ENCODE peak calls at places on chromosomes 13 and 19, in nine cellular contexts. E, S, B, Z, M, P, H, T and D are unnamed samples.

GRCh38 chr19:40398417-40399056 is 8.6 kb upstream of the HIPK4 start:
- DNase-seq in S (no peak), E (no peak), P (no peak), T (peak), Z (no peak), B (peak), H (no peak), M (peak), D (no peak)

GRCh38 chr19:50513746-50514345 is at the start of gene ASPDH:
- DNase-seq in S (no peak), Z (no peak), E (no peak), P (no peak), H (no peak), T (no peak), B (peak), M (no peak), D (no peak)

GRCh38 chr19:3771906-3772450 is at the start of gene RAX2:
- DNase-seq in T (no peak), E (no peak), H (no peak), M (no peak), B (no peak), S (no peak), Z (no peak), P (no peak), D (no peak)

GRCh38 chr13:96229356-96229755 is 139.4 kb downstream of the HS6ST3 start:
- DNase-seq in M (no peak), T (no peak), Z (peak), P (no peak), H (peak), S (no peak), B (peak), E (peak), D (no peak)

GRCh38 chr13:70732611-70733010 is 624.4 kb upstream of the KLHL1 start:
- DNase-seq in H (no peak), M (no peak), P (no peak), S (no peak), Z (no peak), B (no peak), E (no peak), T (no peak), D (no peak)

GRCh38 chr13:63435668-63436275 is 2020.1 kb upstream of the PCDH20 start:
- DNase-seq in B (peak), M (peak), T (no peak), E (peak), S (peak), H (peak), Z (peak), P (no peak), D (no peak)

GRCh38 chr13:109500146-109500773 is 286.1 kb downstream of the IRS2 start:
- DNase-seq in E (peak), P (no peak), Z (no peak), M (peak), S (no peak), H (peak), T (no peak), B (no peak), D (no peak)

GRCh38 chr13:50106559-50106958 is 91.3 kb downstream of the KCNRG start:
- DNase-seq in M (no peak), E (no peak), Z (no peak), T (no peak), P (no peak), S (no peak), H (no peak), B (no peak), D (no peak)

GRCh38 chr13:28031220-28031903 is 42.9 kb upstream of the URAD start:
- DNase-seq in T (no peak), S (no peak), H (no peak), Z (peak), P (no peak), M (no peak), E (no peak), B (no peak), D (no peak)

GRCh38 chr19:48780684-48781391 is 25.5 kb downstream of the FGF21 start:
- DNase-seq in T (no peak), S (no peak), B (peak), P (no peak), H (peak), M (peak), Z (peak), E (peak), D (no peak)

GRCh38 chr19:58571575-58571947 is 1.6 kb downstream of the MZF1 start:
- DNase-seq in S (no peak), Z (no peak), T (no peak), P (no peak), M (no peak), E (no peak), H (no peak), B (peak), D (no peak)

GRCh38 chr19:47450478-47450877 is 21.2 kb downstream of the SLC8A2 start:
- DNase-seq in E (no peak), H (no peak), B (no peak), T (no peak), S (no peak), P (no peak), Z (no peak), M (no peak), D (no peak)

GRCh38 chr13:73421310-73421912 is 362.6 kb downstream of the KLF5 start:
- DNase-seq in S (no peak), T (no peak), E (peak), H (peak), Z (peak), M (no peak), B (no peak), P (no peak), D (no peak)

GRCh38 chr19:19055701-19056100 is 8.1 kb upstream of the SLC25A42 start:
- DNase-seq in E (no peak), T (no peak), S (no peak), Z (no peak), H (no peak), P (no peak), B (no peak), M (no peak), D (no peak)

GRCh38 chr19:28737526-28737925 is 475.4 kb downstream of the UQCRFS1 start:
- DNase-seq in E (peak), S (no peak), H (no peak), Z (no peak), T (no peak), M (peak), B (no peak), P (no peak), D (no peak)

GRCh38 chr19:37938379-37938778 is 31.4 kb downstream of the SIPA1L3 start:
- DNase-seq in S (no peak), T (no peak), H (no peak), Z (no peak), B (no peak), M (no peak), P (no peak), E (no peak), D (no peak)

GRCh38 chr19:31470229-31470939 is 121.1 kb upstream of the TSHZ3 start:
- DNase-seq in P (no peak), E (no peak), H (no peak), M (no peak), B (no peak), S (no peak), T (no peak), Z (no peak), D (no peak)

GRCh38 chr13:112456138-112457056 is 80.2 kb downstream of the SPACA7 start:
- DNase-seq in M (no peak), P (no peak), E (no peak), B (no peak), T (no peak), S (no peak), H (no peak), Z (no peak), D (no peak)

GRCh38 chr13:79508224-79508961 is 27.4 kb downstream of the NDFIP2 start:
- DNase-seq in M (no peak), B (no peak), H (peak), Z (no peak), P (no peak), T (no peak), E (peak), S (no peak), D (no peak)

GRCh38 chr19:29400917-29401711 is 124.7 kb upstream of the VSTM2B start:
- DNase-seq in Z (no peak), B (no peak), E (no peak), P (no peak), M (no peak), T (no peak), H (no peak), S (no peak), D (no peak)

GRCh38 chr13:38409771-38410170 is 60.1 kb downstream of the UFM1 start:
- DNase-seq in T (no peak), S (no peak), B (no peak), H (no peak), P (no peak), M (no peak), Z (peak), E (no peak), D (no peak)

GRCh38 chr19:9871626-9872338 is 36.7 kb downstream of the PIN1 start:
- DNase-seq in M (no peak), S (no peak), T (no peak), B (no peak), E (no peak), P (no peak), Z (no peak), H (no peak), D (no peak)

GRCh38 chr13:41456768-41457588 is at the start of gene RGCC:
- DNase-seq in B (peak), P (peak), H (peak), M (peak), S (no peak), T (peak), Z (peak), E (peak), D (peak)

GRCh38 chr19:55173717-55174409 is 6.2 kb downstream of the SYT5 start:
- DNase-seq in Z (peak), T (peak), M (peak), E (peak), H (peak), S (peak), B (peak), P (no peak), D (no peak)

GRCh38 chr13:111153977-111154332 is 38.8 kb downstream of the ARHGEF7 start:
- DNase-seq in Z (peak), P (peak), T (peak), S (no peak), B (no peak), H (no peak), E (no peak), M (peak), D (no peak)

GRCh38 chr13:97762141-97762540 is 191.3 kb upstream of the IPO5 start:
- DNase-seq in T (no peak), P (no peak), E (no peak), H (no peak), M (no peak), Z (no peak), B (no peak), S (no peak), D (no peak)

GRCh38 chr19:11378319-11379189 is 4.1 kb downstream of the SWSAP1 start:
- DNase-seq in B (peak), M (peak), E (peak), S (no peak), H (peak), P (peak), T (no peak), Z (peak), D (no peak)

GRCh38 chr19:34512254-34512796 is 30.8 kb downstream of the WTIP start:
- DNase-seq in S (no peak), H (no peak), Z (no peak), E (no peak), B (no peak), M (no peak), P (no peak), T (no peak), D (no peak)

GRCh38 chr13:51769455-51770127 is 34.4 kb downstream of the DHRS12 start:
- DNase-seq in B (no peak), P (peak), H (peak), M (no peak), T (no peak), Z (peak), S (no peak), E (peak), D (peak)

GRCh38 chr13:51768976-51769375 is 35.0 kb downstream of the DHRS12 start:
- DNase-seq in P (no peak), T (no peak), M (no peak), S (no peak), E (no peak), Z (no peak), H (no peak), B (no peak), D (peak)

GRCh38 chr13:51767100-51767499 is 36.9 kb downstream of the DHRS12 start:
- DNase-seq in S (no peak), H (no peak), B (no peak), Z (no peak), P (no peak), E (no peak), T (no peak), M (no peak), D (peak)

GRCh38 chr13:51770160-51770559 is 33.8 kb downstream of the DHRS12 start:
- DNase-seq in B (peak), S (no peak), H (no peak), E (no peak), Z (no peak), P (no peak), M (no peak), T (no peak), D (peak)

GRCh38 chr13:51768378-51768921 is 35.5 kb downstream of the DHRS12 start:
- DNase-seq in T (no peak), B (no peak), H (no peak), S (no peak), M (no peak), Z (no peak), P (no peak), E (no peak), D (peak)
- TF ChIP-seq CTCF in T (no peak), B (no peak), H (no peak), S (no peak), M (no peak), Z (no peak), P (no peak), E (peak), D (no peak)

DNA sequence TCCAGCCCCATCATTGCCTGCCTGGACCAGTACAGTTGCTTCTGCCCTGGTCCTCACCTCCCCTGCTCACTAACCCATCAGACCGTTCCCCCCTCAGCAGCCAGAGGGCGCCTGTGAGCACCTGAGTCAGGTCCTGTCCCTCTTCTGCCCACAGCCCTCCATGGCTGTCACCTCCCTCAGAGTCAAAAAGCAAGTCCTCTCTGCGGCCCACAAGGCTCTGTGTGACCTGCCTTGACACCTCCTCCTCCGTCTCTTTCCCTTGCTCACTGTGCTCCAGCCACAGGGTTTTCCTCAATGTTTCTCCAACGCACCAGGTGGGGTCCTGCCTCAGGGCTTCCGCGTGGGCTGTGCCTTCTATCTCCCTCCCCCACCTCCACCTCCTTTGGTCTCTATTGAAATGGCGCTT is 29.4 kb upstream of the PTPRS start:
- DNase-seq in P (no peak), B (peak), Z (peak), M (peak), H (peak), T (peak), E (peak), S (no peak), D (peak)
- TF ChIP-seq CTCF in P (no peak), B (peak), Z (peak), M (peak), H (peak), T (peak), E (peak), S (peak), D (peak)

DNA sequence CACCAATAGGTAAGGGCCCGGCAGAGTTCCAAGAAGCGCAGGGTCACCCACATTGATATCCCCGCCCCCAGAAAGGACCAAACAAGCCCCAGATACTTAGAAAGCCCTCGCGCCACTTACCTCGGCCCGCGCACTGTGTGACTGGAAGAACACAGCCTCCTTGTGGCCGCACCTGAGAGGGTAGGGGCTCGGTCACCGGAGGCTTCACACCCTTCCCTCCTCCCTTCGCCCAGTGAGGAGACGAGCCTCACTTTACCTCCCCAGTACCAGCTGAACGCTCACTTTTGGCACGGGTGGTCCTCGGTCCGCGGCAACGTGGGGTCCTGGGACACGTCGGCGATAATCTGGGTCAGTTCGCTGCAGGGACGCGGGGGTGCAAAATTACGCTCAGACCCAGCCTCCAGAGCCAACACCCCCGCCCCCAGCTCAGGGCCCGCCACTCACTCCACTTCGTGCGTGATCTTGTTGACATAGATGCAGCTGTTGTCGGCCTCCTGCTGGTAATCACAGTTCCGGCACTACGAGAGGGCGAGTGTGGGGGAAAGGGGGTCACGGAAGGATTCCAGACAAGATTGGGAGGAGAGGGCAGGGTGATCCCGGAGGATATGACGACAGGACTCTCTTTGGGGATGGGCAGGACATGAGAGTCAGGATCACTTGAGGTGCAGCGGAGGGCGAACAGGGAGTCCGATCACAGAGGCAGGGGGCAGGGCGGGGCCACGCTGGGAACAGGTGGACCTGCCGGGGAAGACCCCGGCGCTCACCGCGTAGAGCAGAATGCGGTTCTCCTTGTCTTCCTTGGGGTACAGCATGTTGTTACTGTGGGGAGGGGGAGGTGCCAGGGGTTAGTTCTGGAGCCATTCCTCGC is 546 bp downstream of the POLR2I start:
- DNase-seq in P (peak), Z (peak), T (no peak), E (peak), H (peak), M (peak), B (peak), S (no peak), D (no peak)
- TF ChIP-seq CTCF in P (no peak), Z (no peak), T (no peak), E (peak), H (no peak), M (peak), B (peak), S (peak), D (no peak)

GRCh38 chr13:24232037-24232436 is 71.5 kb downstream of the SPATA13 start:
- DNase-seq in B (no peak), E (no peak), T (no peak), P (no peak), M (no peak), S (no peak), H (no peak), Z (no peak), D (peak)

GRCh38 chr13:24226762-24227161 is 66.2 kb downstream of the SPATA13 start:
- DNase-seq in Z (no peak), H (no peak), S (no peak), M (no peak), P (no peak), E (no peak), B (no peak), T (no peak), D (no peak)

GRCh38 chr13:24230428-24231072 is 70.0 kb downstream of the SPATA13 start:
- DNase-seq in B (no peak), H (no peak), M (no peak), Z (no peak), E (no peak), T (no peak), P (no peak), S (no peak), D (peak)

GRCh38 chr13:24225930-24226329 is 65.4 kb downstream of the SPATA13 start:
- DNase-seq in H (no peak), E (no peak), B (no peak), Z (no peak), P (no peak), S (no peak), T (no peak), M (no peak), D (no peak)

GRCh38 chr13:24228852-24229458 is 68.4 kb downstream of the SPATA13 start:
- DNase-seq in M (peak), T (peak), H (peak), P (no peak), S (peak), B (peak), Z (peak), E (peak), D (no peak)
- TF ChIP-seq CTCF in M (peak), T (peak), H (peak), P (peak), S (peak), B (peak), Z (peak), E (peak), D (peak)

GRCh38 chr19:15419413-15420025 is 731 bp upstream of the AKAP8L start:
- DNase-seq in B (no peak), E (no peak), P (no peak), T (no peak), M (peak), S (no peak), H (peak), Z (no peak), D (no peak)
- TF ChIP-seq CTCF in B (no peak), E (no peak), P (no peak), T (peak), M (no peak), S (no peak), H (no peak), Z (no peak), D (peak)

GRCh38 chr19:21256722-21257121 is 72.5 kb downstream of the ZNF708 start:
- DNase-seq in Z (peak), P (no peak), B (peak), M (no peak), T (no peak), E (peak), S (no peak), H (peak), D (no peak)
- TF ChIP-seq CTCF in Z (no peak), P (no peak), B (peak), M (peak), T (no peak), E (no peak), S (peak), H (peak), D (peak)

GRCh38 chr13:29733069-29733700 is 117.2 kb downstream of the UBL3 start:
- DNase-seq in E (no peak), T (no peak), Z (no peak), B (peak), P (no peak), S (no peak), M (no peak), H (no peak), D (no peak)

DNA sequence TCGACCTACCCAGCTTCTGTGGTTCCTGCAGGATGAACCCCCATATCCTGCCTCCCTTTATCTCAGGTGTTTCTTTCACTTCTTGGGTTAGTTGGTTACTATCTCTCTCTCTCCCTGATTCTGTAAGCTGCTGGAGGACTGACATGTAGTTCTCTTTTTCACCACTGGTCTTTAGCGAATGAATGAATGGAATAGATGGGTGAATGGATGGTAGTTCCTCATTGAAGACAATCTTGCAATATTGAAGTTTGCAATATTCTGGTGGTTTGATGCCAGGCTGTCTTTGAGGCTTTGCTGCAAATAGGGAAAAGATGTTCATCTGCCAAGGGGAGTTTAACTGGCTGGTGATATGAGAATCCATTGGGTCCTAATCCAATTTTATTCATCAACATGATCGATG is 120.2 kb downstream of the UBL3 start:
- DNase-seq in Z (no peak), P (no peak), H (no peak), B (no peak), E (no peak), T (no peak), M (no peak), S (no peak), D (no peak)
- TF ChIP-seq CTCF in Z (no peak), P (no peak), H (peak), B (no peak), E (peak), T (no peak), M (no peak), S (no peak), D (no peak)

GRCh38 chr19:2560369-2560768 is 84.4 kb downstream of the GADD45B start:
- DNase-seq in H (no peak), E (no peak), T (no peak), P (no peak), B (no peak), M (no peak), S (no peak), Z (no peak), D (no peak)

GRCh38 chr19:2558543-2558942 is 82.6 kb downstream of the GADD45B start:
- DNase-seq in S (no peak), E (no peak), P (no peak), B (no peak), H (no peak), T (no peak), M (no peak), Z (no peak), D (no peak)

GRCh38 chr19:2557093-2557440 is 81.1 kb downstream of the GADD45B start:
- DNase-seq in M (no peak), P (no peak), H (no peak), E (no peak), B (no peak), S (no peak), T (no peak), Z (no peak), D (no peak)

GRCh38 chr19:2561221-2561620 is 85.3 kb downstream of the GADD45B start:
- DNase-seq in B (no peak), M (no peak), P (no peak), E (no peak), Z (no peak), S (no peak), H (no peak), T (no peak), D (no peak)

GRCh38 chr19:2561895-2562294 is 86.0 kb downstream of the GADD45B start:
- DNase-seq in P (no peak), B (no peak), H (no peak), T (peak), E (no peak), S (no peak), M (no peak), Z (peak), D (no peak)
- TF ChIP-seq CTCF in P (no peak), B (no peak), H (no peak), T (no peak), E (no peak), S (no peak), M (no peak), Z (no peak), D (no peak)